ENCODE peak calls at places on chromosomes 1 and 21, in eight cellular contexts. One of them, this sample, is unnamed.

GRCh38 chr1:62228139-62228882 is 33.7 kb downstream of the L1TD1 start:
- DNase-seq in left ventricle myocardium inferior: no peak
- DNase-seq in foreskin fibroblast: no peak
- DNase-seq in osteoblast: no peak
- DNase-seq in upper lobe of right lung: no peak
- DNase-seq in uterus: no peak
- DNase-seq in A549: no peak
- DNase-seq in thoracic aorta: no peak
- DNase-seq in this sample: no peak

GRCh38 chr1:239717097-239718051 is 331.0 kb downstream of the CHRM3 start:
- DNase-seq in left ventricle myocardium inferior: no peak
- DNase-seq in foreskin fibroblast: no peak
- DNase-seq in osteoblast: no peak
- DNase-seq in upper lobe of right lung: no peak
- DNase-seq in uterus: no peak
- DNase-seq in A549: no peak
- DNase-seq in thoracic aorta: no peak
- DNase-seq in this sample: no peak

GRCh38 chr1:232012773-232013386 is 386.3 kb downstream of the DISC1 start:
- DNase-seq in left ventricle myocardium inferior: peak; percentile 26
- DNase-seq in foreskin fibroblast: peak; percentile 18
- DNase-seq in osteoblast: no peak
- DNase-seq in upper lobe of right lung: no peak
- DNase-seq in uterus: peak; percentile 61
- DNase-seq in A549: no peak
- DNase-seq in thoracic aorta: no peak
- DNase-seq in this sample: no peak

GRCh38 chr1:162389021-162389818 is 7.7 kb downstream of the C1orf226 start:
- DNase-seq in left ventricle myocardium inferior: no peak
- DNase-seq in foreskin fibroblast: peak; percentile 50
- DNase-seq in osteoblast: no peak
- DNase-seq in upper lobe of right lung: no peak
- DNase-seq in uterus: no peak
- DNase-seq in A549: no peak
- DNase-seq in thoracic aorta: no peak
- DNase-seq in this sample: peak; percentile 65

GRCh38 chr21:23963454-23963853 is 1643.8 kb downstream of the MRPL39 start:
- DNase-seq in left ventricle myocardium inferior: no peak
- DNase-seq in foreskin fibroblast: no peak
- DNase-seq in osteoblast: no peak
- DNase-seq in upper lobe of right lung: no peak
- DNase-seq in uterus: no peak
- DNase-seq in A549: no peak
- DNase-seq in thoracic aorta: no peak
- DNase-seq in this sample: no peak

GRCh38 chr1:75643460-75643859 is 32.5 kb upstream of the SLC44A5 start:
- DNase-seq in left ventricle myocardium inferior: no peak
- DNase-seq in foreskin fibroblast: no peak
- DNase-seq in osteoblast: no peak
- DNase-seq in upper lobe of right lung: no peak
- DNase-seq in uterus: no peak
- DNase-seq in A549: no peak
- DNase-seq in thoracic aorta: no peak
- DNase-seq in this sample: no peak

GRCh38 chr21:37877888-37878684 is 38.2 kb downstream of the KCNJ6 start:
- DNase-seq in left ventricle myocardium inferior: no peak
- DNase-seq in foreskin fibroblast: no peak
- DNase-seq in osteoblast: no peak
- DNase-seq in upper lobe of right lung: no peak
- DNase-seq in uterus: no peak
- DNase-seq in A549: no peak
- DNase-seq in thoracic aorta: no peak
- DNase-seq in this sample: no peak

GRCh38 chr1:20211511-20211931 is 25.2 kb upstream of the PLA2G2C start:
- DNase-seq in left ventricle myocardium inferior: no peak
- DNase-seq in foreskin fibroblast: no peak
- DNase-seq in osteoblast: no peak
- DNase-seq in upper lobe of right lung: no peak
- DNase-seq in uterus: no peak
- DNase-seq in A549: peak; percentile 31
- DNase-seq in thoracic aorta: no peak
- DNase-seq in this sample: peak; percentile 36

GRCh38 chr1:200207711-200208126 is 180.2 kb downstream of the NR5A2 start:
- DNase-seq in left ventricle myocardium inferior: no peak
- DNase-seq in foreskin fibroblast: no peak
- DNase-seq in osteoblast: no peak
- DNase-seq in upper lobe of right lung: no peak
- DNase-seq in uterus: no peak
- DNase-seq in A549: no peak
- DNase-seq in thoracic aorta: no peak
- DNase-seq in this sample: no peak

GRCh38 chr1:162570718-162571117 is 9.2 kb downstream of the UAP1 start:
- DNase-seq in left ventricle myocardium inferior: no peak
- DNase-seq in foreskin fibroblast: no peak
- DNase-seq in osteoblast: no peak
- DNase-seq in upper lobe of right lung: no peak
- DNase-seq in uterus: no peak
- DNase-seq in A549: no peak
- DNase-seq in thoracic aorta: no peak
- DNase-seq in this sample: no peak

GRCh38 chr1:39954261-39954869 is 580 bp upstream of the MFSD2A start:
- DNase-seq in left ventricle myocardium inferior: no peak
- DNase-seq in foreskin fibroblast: no peak
- DNase-seq in osteoblast: no peak
- DNase-seq in upper lobe of right lung: no peak
- DNase-seq in uterus: no peak
- DNase-seq in A549: no peak
- DNase-seq in thoracic aorta: no peak
- DNase-seq in this sample: no peak

GRCh38 chr1:220222939-220223338 is 49.3 kb downstream of the RAB3GAP2 start:
- DNase-seq in left ventricle myocardium inferior: no peak
- DNase-seq in foreskin fibroblast: no peak
- DNase-seq in osteoblast: no peak
- DNase-seq in upper lobe of right lung: no peak
- DNase-seq in uterus: no peak
- DNase-seq in A549: no peak
- DNase-seq in thoracic aorta: no peak
- DNase-seq in this sample: no peak

GRCh38 chr1:221994274-221994698 is 252.4 kb upstream of the DUSP10 start:
- DNase-seq in left ventricle myocardium inferior: no peak
- DNase-seq in foreskin fibroblast: peak; percentile 50
- DNase-seq in osteoblast: peak; percentile 67
- DNase-seq in upper lobe of right lung: no peak
- DNase-seq in uterus: no peak
- DNase-seq in A549: no peak
- DNase-seq in thoracic aorta: no peak
- DNase-seq in this sample: no peak

GRCh38 chr1:210483821-210484220 is 155.1 kb downstream of the HHAT start:
- DNase-seq in left ventricle myocardium inferior: no peak
- DNase-seq in foreskin fibroblast: no peak
- DNase-seq in osteoblast: no peak
- DNase-seq in upper lobe of right lung: no peak
- DNase-seq in uterus: no peak
- DNase-seq in A549: no peak
- DNase-seq in thoracic aorta: no peak
- DNase-seq in this sample: no peak

GRCh38 chr1:54309631-54310366 is 96.4 kb downstream of the SSBP3 start:
- DNase-seq in left ventricle myocardium inferior: no peak
- DNase-seq in foreskin fibroblast: no peak
- DNase-seq in osteoblast: no peak
- DNase-seq in upper lobe of right lung: no peak
- DNase-seq in uterus: no peak
- DNase-seq in A549: no peak
- DNase-seq in thoracic aorta: no peak
- DNase-seq in this sample: no peak

GRCh38 chr1:246709196-246709595 is 15.0 kb upstream of the SCCPDH start:
- DNase-seq in left ventricle myocardium inferior: no peak
- DNase-seq in foreskin fibroblast: no peak
- DNase-seq in osteoblast: no peak
- DNase-seq in upper lobe of right lung: no peak
- DNase-seq in uterus: no peak
- DNase-seq in A549: no peak
- DNase-seq in thoracic aorta: no peak
- DNase-seq in this sample: no peak

GRCh38 chr1:203039609-203040517 is 13.6 kb downstream of the PPFIA4 start:
- DNase-seq in left ventricle myocardium inferior: peak; percentile 18
- DNase-seq in foreskin fibroblast: no peak
- DNase-seq in osteoblast: peak; percentile 19
- DNase-seq in upper lobe of right lung: no peak
- DNase-seq in uterus: no peak
- DNase-seq in A549: no peak
- DNase-seq in thoracic aorta: no peak
- DNase-seq in this sample: no peak

GRCh38 chr1:203036537-203036936 is 10.2 kb downstream of the PPFIA4 start:
- DNase-seq in left ventricle myocardium inferior: no peak
- DNase-seq in foreskin fibroblast: no peak
- DNase-seq in osteoblast: peak; percentile 62
- DNase-seq in upper lobe of right lung: no peak
- DNase-seq in uterus: no peak
- DNase-seq in A549: no peak
- DNase-seq in thoracic aorta: no peak
- DNase-seq in this sample: no peak

GRCh38 chr1:203038891-203039608 is 12.8 kb downstream of the PPFIA4 start:
- DNase-seq in left ventricle myocardium inferior: peak; percentile 72
- DNase-seq in foreskin fibroblast: peak; percentile 53
- DNase-seq in osteoblast: peak; percentile 95
- DNase-seq in upper lobe of right lung: peak; percentile 82
- DNase-seq in uterus: peak; percentile 77
- DNase-seq in A549: peak; percentile 86
- DNase-seq in thoracic aorta: peak; percentile 37
- DNase-seq in this sample: peak; percentile 13

GRCh38 chr1:203037509-203038190 is 11.4 kb downstream of the PPFIA4 start:
- DNase-seq in left ventricle myocardium inferior: no peak
- DNase-seq in foreskin fibroblast: no peak
- DNase-seq in osteoblast: peak; percentile 75
- DNase-seq in upper lobe of right lung: no peak
- DNase-seq in uterus: no peak
- DNase-seq in A549: no peak
- DNase-seq in thoracic aorta: no peak
- DNase-seq in this sample: no peak

DNA sequence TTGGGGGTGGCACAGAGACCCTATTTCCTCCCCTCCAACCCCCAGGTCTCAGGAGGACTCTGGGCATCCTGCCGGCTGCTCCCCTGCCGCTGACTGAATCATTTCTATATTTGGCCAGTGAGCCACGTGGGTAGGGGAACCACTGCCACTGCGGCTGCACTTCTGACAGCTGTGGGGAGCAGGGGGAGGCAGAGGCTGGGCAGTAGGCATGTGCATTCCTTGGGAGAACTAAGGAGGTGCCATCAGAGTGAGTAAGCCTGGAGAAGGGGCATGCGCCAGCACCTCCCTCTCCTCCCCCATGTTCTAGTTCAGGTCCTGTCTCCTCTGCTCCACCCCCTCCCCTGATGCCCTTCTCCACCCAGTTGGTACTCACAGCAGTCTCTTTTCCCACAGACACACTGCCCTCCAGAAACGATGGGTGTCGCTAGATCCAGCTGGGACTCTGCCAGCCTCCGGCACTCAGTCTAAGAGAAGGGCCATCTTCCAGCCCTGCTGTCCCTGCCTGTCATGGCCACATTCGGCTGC is 12.0 kb downstream of the PPFIA4 start:
- DNase-seq in left ventricle myocardium inferior: peak; percentile 70
- DNase-seq in foreskin fibroblast: peak; percentile 81
- DNase-seq in osteoblast: peak; percentile 98
- DNase-seq in upper lobe of right lung: no peak
- DNase-seq in uterus: peak; percentile 64
- DNase-seq in A549: peak; percentile 45
- DNase-seq in thoracic aorta: peak; percentile 67
- DNase-seq in this sample: peak; percentile 52
- TF ChIP-seq CTCF in left ventricle myocardium inferior: no peak
- TF ChIP-seq CTCF in foreskin fibroblast: no peak
- TF ChIP-seq CTCF in osteoblast: peak; percentile 36
- TF ChIP-seq CTCF in upper lobe of right lung: no peak
- TF ChIP-seq CTCF in uterus: no peak
- TF ChIP-seq CTCF in A549: no peak
- TF ChIP-seq CTCF in thoracic aorta: peak; percentile 8
- TF ChIP-seq CTCF in this sample: peak; percentile 38

GRCh38 chr1:155570593-155570990 is 8.0 kb upstream of the ASH1L start:
- DNase-seq in left ventricle myocardium inferior: no peak
- DNase-seq in foreskin fibroblast: no peak
- DNase-seq in osteoblast: no peak
- DNase-seq in upper lobe of right lung: no peak
- DNase-seq in uterus: no peak
- DNase-seq in A549: no peak
- DNase-seq in thoracic aorta: no peak
- DNase-seq in this sample: no peak
- H3K4me3 ChIP-seq in left ventricle myocardium inferior: no peak overlapping the region
- H3K4me3 ChIP-seq in foreskin fibroblast: no peak overlapping the region
- H3K4me3 ChIP-seq in osteoblast: no peak overlapping the region
- H3K4me3 ChIP-seq in upper lobe of right lung: no peak overlapping the region
- H3K4me3 ChIP-seq in uterus: no peak overlapping the region
- H3K4me3 ChIP-seq in A549: no peak overlapping the region
- H3K4me3 ChIP-seq in thoracic aorta: no peak overlapping the region
- H3K4me3 ChIP-seq in this sample: no peak overlapping the region

GRCh38 chr21:45356251-45356650 is 48.7 kb upstream of the COL18A1 start:
- DNase-seq in left ventricle myocardium inferior: no peak
- DNase-seq in foreskin fibroblast: no peak
- DNase-seq in osteoblast: no peak
- DNase-seq in upper lobe of right lung: no peak
- DNase-seq in uterus: no peak
- DNase-seq in A549: no peak
- DNase-seq in thoracic aorta: no peak
- DNase-seq in this sample: no peak

GRCh38 chr21:45355573-45355972 is 49.4 kb upstream of the COL18A1 start:
- DNase-seq in left ventricle myocardium inferior: no peak
- DNase-seq in foreskin fibroblast: no peak
- DNase-seq in osteoblast: no peak
- DNase-seq in upper lobe of right lung: no peak
- DNase-seq in uterus: no peak
- DNase-seq in A549: no peak
- DNase-seq in thoracic aorta: no peak
- DNase-seq in this sample: no peak

GRCh38 chr21:45353200-45353599 is 51.8 kb upstream of the COL18A1 start:
- DNase-seq in left ventricle myocardium inferior: no peak
- DNase-seq in foreskin fibroblast: no peak
- DNase-seq in osteoblast: no peak
- DNase-seq in upper lobe of right lung: no peak
- DNase-seq in uterus: no peak
- DNase-seq in A549: no peak
- DNase-seq in thoracic aorta: no peak
- DNase-seq in this sample: no peak

GRCh38 chr21:45356653-45357435 is 48.1 kb upstream of the COL18A1 start:
- DNase-seq in left ventricle myocardium inferior: no peak
- DNase-seq in foreskin fibroblast: no peak
- DNase-seq in osteoblast: no peak
- DNase-seq in upper lobe of right lung: no peak
- DNase-seq in uterus: no peak
- DNase-seq in A549: no peak
- DNase-seq in thoracic aorta: no peak
- DNase-seq in this sample: no peak

GRCh38 chr21:45354970-45355369 is 50.0 kb upstream of the COL18A1 start:
- DNase-seq in left ventricle myocardium inferior: no peak
- DNase-seq in foreskin fibroblast: no peak
- DNase-seq in osteoblast: no peak
- DNase-seq in upper lobe of right lung: no peak
- DNase-seq in uterus: no peak
- DNase-seq in A549: no peak
- DNase-seq in thoracic aorta: no peak
- DNase-seq in this sample: no peak
- TF ChIP-seq CTCF in left ventricle myocardium inferior: no peak
- TF ChIP-seq CTCF in foreskin fibroblast: no peak
- TF ChIP-seq CTCF in osteoblast: no peak
- TF ChIP-seq CTCF in upper lobe of right lung: no peak
- TF ChIP-seq CTCF in uterus: no peak
- TF ChIP-seq CTCF in A549: no peak
- TF ChIP-seq CTCF in thoracic aorta: no peak
- TF ChIP-seq CTCF in this sample: no peak

GRCh38 chr1:182608850-182609610 is 4.8 kb upstream of the RGS16 start:
- DNase-seq in left ventricle myocardium inferior: no peak
- DNase-seq in foreskin fibroblast: no peak
- DNase-seq in osteoblast: no peak
- DNase-seq in upper lobe of right lung: no peak
- DNase-seq in uterus: no peak
- DNase-seq in A549: no peak
- DNase-seq in thoracic aorta: no peak
- DNase-seq in this sample: no peak
- H3K4me3 ChIP-seq in left ventricle myocardium inferior: no peak overlapping the region
- H3K4me3 ChIP-seq in foreskin fibroblast: no peak overlapping the region
- H3K4me3 ChIP-seq in osteoblast: no peak overlapping the region
- H3K4me3 ChIP-seq in upper lobe of right lung: no peak overlapping the region
- H3K4me3 ChIP-seq in uterus: no peak overlapping the region
- H3K4me3 ChIP-seq in A549: no peak overlapping the region
- H3K4me3 ChIP-seq in thoracic aorta: no peak overlapping the region
- H3K4me3 ChIP-seq in this sample: no peak overlapping the region

This sample was measured in epithelial cell of proximal tubule.